ENCODE peak calls at places on chromosomes 13 and 19, in six cellular contexts. P is lower leg skin, F is right lobe of liver, U is A549, D is suprapubic skin, R is esophagus squamous epithelium. C is an unnamed sample.

GRCh38 chr19:15180451-15181390 is 20.1 kb downstream of the NOTCH3 start:
- DNase-seq in R (no peak), U (no peak), F (no peak), D (no peak), P (no peak), C (no peak)

GRCh38 chr19:42295831-42296525 is 6.0 kb upstream of the PRR19 start:
- DNase-seq in P (peak), R (no peak), F (peak), D (peak), U (peak), C (peak)

GRCh38 chr13:106566682-106567420 is 1.1 kb downstream of the ARGLU1 start:
- DNase-seq in F (peak), P (peak), U (peak), D (no peak), R (peak), C (peak)

GRCh38 chr19:43525836-43526771 is 897 bp downstream of the ETHE1 start:
- DNase-seq in U (no peak), F (no peak), D (no peak), R (no peak), P (no peak), C (no peak)

GRCh38 chr13:102944821-102945220 is 99.0 kb downstream of the ERCC5 start:
- DNase-seq in F (no peak), D (no peak), R (no peak), U (no peak), P (no peak), C (no peak)

GRCh38 chr19:1076951-1077350 is 10.0 kb downstream of the ARHGAP45 start:
- DNase-seq in U (no peak), P (peak), D (peak), R (peak), F (peak), C (no peak)

GRCh38 chr19:4557971-4558941 is 1.2 kb downstream of the SEMA6B start:
- DNase-seq in P (no peak), F (no peak), D (no peak), R (no peak), U (no peak), C (no peak)

GRCh38 chr19:13637664-13638063 is 126.7 kb upstream of the MRI1 start:
- DNase-seq in U (no peak), P (no peak), D (no peak), F (no peak), R (no peak), C (no peak)

GRCh38 chr13:75938811-75939525 is 302.8 kb downstream of the LMO7 start:
- DNase-seq in D (no peak), U (no peak), R (no peak), P (no peak), F (no peak), C (no peak)

GRCh38 chr13:46728777-46729176 is 68.2 kb downstream of the ESD start:
- DNase-seq in U (peak), F (no peak), D (no peak), P (no peak), R (no peak), C (no peak)

GRCh38 chr19:50332264-50333038 is 3.3 kb upstream of the KCNC3 start:
- DNase-seq in F (peak), P (no peak), U (no peak), D (no peak), R (no peak), C (no peak)

GRCh38 chr19:347946-348861 is 3.6 kb upstream of the MIER2 start:
- DNase-seq in U (no peak), P (no peak), D (peak), R (no peak), F (no peak), C (no peak)

GRCh38 chr13:95641291-95641811 is 3.2 kb downstream of the DZIP1 start:
- DNase-seq in D (no peak), F (no peak), P (no peak), U (no peak), R (no peak), C (no peak)

GRCh38 chr13:97212540-97213146 is 9.5 kb upstream of the MBNL2 start:
- DNase-seq in D (no peak), P (no peak), R (no peak), U (peak), F (no peak), C (peak)

GRCh38 chr19:10766049-10766623 is 48.3 kb downstream of the DNM2 start:
- DNase-seq in U (no peak), P (no peak), R (no peak), F (no peak), D (no peak), C (no peak)

GRCh38 chr13:21671793-21672680 is 1.2 kb downstream of the FGF9 start:
- DNase-seq in F (no peak), R (no peak), P (no peak), U (no peak), D (no peak), C (no peak)

GRCh38 chr13:93418398-93418797 is 191.8 kb downstream of the GPC6 start:
- DNase-seq in P (no peak), U (no peak), F (no peak), R (no peak), D (no peak), C (no peak)

GRCh38 chr13:105634059-105634458 is 901.4 kb downstream of the EFNB2 start:
- DNase-seq in P (no peak), D (no peak), R (no peak), U (no peak), F (no peak), C (no peak)

GRCh38 chr13:33031277-33031676 is 15.1 kb downstream of the KL start:
- DNase-seq in P (no peak), F (no peak), U (no peak), D (no peak), R (no peak), C (no peak)

GRCh38 chr19:56983804-56984203 is 136.0 kb upstream of the USP29 start:
- DNase-seq in U (no peak), F (no peak), D (no peak), P (no peak), R (no peak), C (no peak)

GRCh38 chr19:11530432-11530831 is 1.5 kb upstream of the ECSIT start:
- DNase-seq in R (no peak), P (peak), D (peak), F (peak), U (peak), C (peak)

DNA sequence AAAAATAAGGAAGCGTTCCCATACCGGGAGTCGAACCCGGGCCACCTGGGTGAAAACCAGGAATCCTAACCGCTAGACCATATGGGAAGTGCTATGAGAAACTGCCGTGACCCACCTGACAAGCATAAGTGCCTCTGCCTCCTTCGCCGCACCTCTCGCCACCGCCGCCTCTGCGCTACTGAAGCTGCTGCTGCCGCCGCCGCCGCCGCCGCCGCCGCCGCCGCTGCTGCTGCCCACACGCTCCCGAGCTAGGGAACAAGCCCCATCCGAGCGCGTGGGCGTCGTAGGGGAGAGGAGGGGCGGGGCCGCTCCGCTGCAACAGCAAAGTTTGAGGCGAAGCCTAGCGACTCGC is 610 bp upstream of the WBP4 start:
- DNase-seq in F (peak), P (peak), D (peak), U (peak), R (peak), C (no peak)
- TF ChIP-seq POLR2A in F (no peak), P (no peak), D (no peak), U (peak), R (no peak), C (peak)

GRCh38 chr19:35756373-35757230 is at the start of gene HSPB6:
- DNase-seq in F (peak), D (peak), U (no peak), R (no peak), P (no peak), C (no peak)

GRCh38 chr19:35755160-35755549 is 1.7 kb downstream of the HSPB6 start:
- DNase-seq in P (no peak), R (no peak), D (no peak), F (no peak), U (no peak), C (no peak)

GRCh38 chr19:35755550-35756371 is 1.1 kb downstream of the HSPB6 start:
- DNase-seq in R (no peak), U (no peak), F (peak), D (peak), P (peak), C (no peak)

GRCh38 chr19:35757749-35758608 is at the start of gene PROSER3:
- DNase-seq in D (peak), R (peak), P (peak), U (peak), F (peak), C (peak)

GRCh38 chr19:35757231-35757748 is 461 bp upstream of the HSPB6 start:
- DNase-seq in F (peak), R (no peak), P (peak), D (peak), U (peak), C (peak)
- TF ChIP-seq POLR2A in F (no peak), R (no peak), P (no peak), D (no peak), U (no peak), C (peak)

DNA sequence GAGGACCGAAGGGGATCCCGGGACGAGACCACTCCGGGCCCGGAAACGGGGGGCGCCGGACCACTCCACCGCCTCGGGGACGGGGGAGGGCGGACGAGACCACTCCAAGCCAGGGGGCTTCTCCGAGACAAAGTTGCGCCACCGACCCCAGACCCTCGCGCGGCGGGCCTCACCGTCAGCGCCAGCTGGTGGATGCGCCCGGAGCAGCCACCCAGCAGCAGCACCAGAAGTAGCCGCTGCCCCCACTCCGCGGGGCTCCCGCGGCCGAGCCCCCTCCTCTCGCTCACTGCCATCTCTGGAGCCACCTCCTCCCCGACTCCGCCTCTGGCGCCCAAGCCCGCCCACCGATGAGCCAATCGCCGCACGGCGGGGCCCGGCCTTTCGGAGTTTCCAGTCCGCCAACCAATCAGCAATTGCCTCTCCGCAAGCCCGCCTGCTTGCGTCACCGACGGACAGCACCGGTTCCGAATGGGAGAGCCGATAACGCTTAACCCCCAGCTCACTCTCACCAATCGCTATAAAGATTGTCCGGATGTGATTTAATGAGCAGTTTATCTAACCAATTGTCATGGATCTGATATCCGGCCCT is at the start of gene GPR108:
- DNase-seq in D (peak), R (peak), U (peak), P (peak), F (peak), C (peak)
- TF ChIP-seq POLR2A in D (no peak), R (peak), U (no peak), P (no peak), F (peak), C (no peak)

GRCh38 chr19:39825093-39825463 is 8.9 kb downstream of the DYRK1B start:
- DNase-seq in R (no peak), F (no peak), D (no peak), P (no peak), U (no peak), C (no peak)

GRCh38 chr19:39823693-39824092 is 10.3 kb downstream of the DYRK1B start:
- DNase-seq in P (no peak), D (no peak), R (no peak), U (no peak), F (no peak), C (no peak)

GRCh38 chr19:39826311-39826945 is 7.5 kb downstream of the DYRK1B start:
- DNase-seq in D (no peak), R (no peak), F (no peak), U (no peak), P (no peak), C (no peak)

GRCh38 chr19:39825531-39826076 is 8.4 kb downstream of the DYRK1B start:
- DNase-seq in U (no peak), R (no peak), P (no peak), D (no peak), F (no peak), C (no peak)

GRCh38 chr19:39824143-39825092 is 9.5 kb downstream of the DYRK1B start:
- DNase-seq in D (peak), F (peak), R (peak), P (peak), U (no peak), C (peak)
- TF ChIP-seq POLR2A in D (no peak), F (peak), R (peak), P (no peak), U (no peak), C (peak)

DNA sequence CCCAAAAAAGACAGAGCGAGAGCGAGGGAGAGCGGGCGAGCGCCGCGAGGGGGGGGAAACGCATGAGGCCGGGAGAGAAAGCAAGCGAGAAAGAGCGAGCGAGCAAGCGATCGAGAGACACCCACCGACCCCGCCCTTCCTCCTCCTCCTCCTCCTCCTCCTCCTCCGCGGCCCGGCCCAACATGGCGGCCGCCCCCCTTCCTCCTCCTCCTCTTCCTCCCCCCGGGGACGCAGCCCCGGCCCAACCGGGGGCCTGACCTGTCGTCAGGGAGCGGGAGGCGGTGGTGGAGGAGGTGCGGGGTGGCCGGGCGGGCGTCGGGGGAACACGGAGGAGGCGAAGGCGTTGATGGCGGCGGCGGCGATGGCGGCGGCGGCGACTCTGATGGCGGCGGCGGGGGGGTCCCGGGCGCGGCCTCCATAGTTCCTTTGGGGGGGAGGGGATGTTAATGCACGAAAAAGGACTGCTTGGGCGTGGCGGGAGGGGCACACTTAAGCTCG is 1.4 kb downstream of the ZC3H4 start:
- DNase-seq in F (peak), D (peak), U (peak), P (peak), R (peak), C (peak)
- TF ChIP-seq POLR2A in F (peak), D (no peak), U (peak), P (no peak), R (no peak), C (peak)

GRCh38 chr19:40286235-40286530 is 1.0 kb upstream of the AKT2 start:
- DNase-seq in P (no peak), U (no peak), D (no peak), F (no peak), R (no peak), C (no peak)

GRCh38 chr19:40283414-40284250 is 1.5 kb downstream of the AKT2 start:
- DNase-seq in U (no peak), P (no peak), F (peak), R (no peak), D (no peak), C (no peak)

GRCh38 chr19:40285353-40286234 is 449 bp upstream of the AKT2 start:
- DNase-seq in U (peak), P (peak), F (peak), R (peak), D (peak), C (peak)

GRCh38 chr19:40284251-40284500 is 969 bp downstream of the AKT2 start:
- DNase-seq in U (no peak), R (no peak), P (no peak), D (no peak), F (no peak), C (no peak)

DNA sequence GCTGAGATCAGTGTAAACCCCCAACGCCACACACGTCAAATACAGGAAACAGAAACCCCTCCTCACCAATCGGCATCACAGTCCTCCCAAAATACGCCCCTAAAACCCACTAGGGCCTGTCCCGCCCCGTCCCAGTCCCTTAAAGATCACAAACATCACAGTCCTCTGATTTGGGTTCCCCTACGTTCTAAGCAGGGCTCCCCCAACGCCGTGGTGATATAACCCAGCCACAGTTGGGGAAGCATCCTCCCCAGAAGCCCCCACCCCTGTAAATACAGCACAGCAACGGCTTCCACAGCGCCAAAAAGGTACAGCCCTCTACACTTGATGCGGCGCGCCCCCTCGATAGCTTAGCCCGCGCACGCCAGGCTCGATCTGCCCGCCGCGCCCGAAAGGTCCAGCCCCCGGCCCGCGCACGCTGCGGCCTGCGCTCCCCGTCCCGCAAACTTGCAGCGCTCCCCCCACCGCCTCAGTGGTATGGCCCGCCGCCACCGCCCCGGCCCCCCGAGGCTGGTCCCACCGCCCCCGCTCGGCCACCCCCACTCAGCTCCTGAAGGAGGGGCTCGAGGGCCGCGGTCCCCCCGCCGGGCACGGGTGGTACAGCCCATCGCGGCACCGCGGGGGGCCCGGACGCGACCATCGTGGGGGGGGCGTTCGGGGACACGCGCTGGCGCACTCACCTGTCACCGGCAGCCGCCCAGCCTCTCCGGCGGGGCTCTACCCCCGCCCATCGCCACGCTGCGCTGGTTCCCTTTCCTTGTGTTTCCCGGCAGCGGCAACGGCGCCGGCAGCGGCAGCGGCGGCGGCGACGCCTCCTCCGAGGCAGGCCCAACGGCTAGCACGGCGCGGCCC is at the start of gene AKT2:
- DNase-seq in P (no peak), F (no peak), R (no peak), D (peak), U (peak), C (peak)
- TF ChIP-seq POLR2A in P (no peak), F (no peak), R (no peak), D (no peak), U (no peak), C (peak)

DNA sequence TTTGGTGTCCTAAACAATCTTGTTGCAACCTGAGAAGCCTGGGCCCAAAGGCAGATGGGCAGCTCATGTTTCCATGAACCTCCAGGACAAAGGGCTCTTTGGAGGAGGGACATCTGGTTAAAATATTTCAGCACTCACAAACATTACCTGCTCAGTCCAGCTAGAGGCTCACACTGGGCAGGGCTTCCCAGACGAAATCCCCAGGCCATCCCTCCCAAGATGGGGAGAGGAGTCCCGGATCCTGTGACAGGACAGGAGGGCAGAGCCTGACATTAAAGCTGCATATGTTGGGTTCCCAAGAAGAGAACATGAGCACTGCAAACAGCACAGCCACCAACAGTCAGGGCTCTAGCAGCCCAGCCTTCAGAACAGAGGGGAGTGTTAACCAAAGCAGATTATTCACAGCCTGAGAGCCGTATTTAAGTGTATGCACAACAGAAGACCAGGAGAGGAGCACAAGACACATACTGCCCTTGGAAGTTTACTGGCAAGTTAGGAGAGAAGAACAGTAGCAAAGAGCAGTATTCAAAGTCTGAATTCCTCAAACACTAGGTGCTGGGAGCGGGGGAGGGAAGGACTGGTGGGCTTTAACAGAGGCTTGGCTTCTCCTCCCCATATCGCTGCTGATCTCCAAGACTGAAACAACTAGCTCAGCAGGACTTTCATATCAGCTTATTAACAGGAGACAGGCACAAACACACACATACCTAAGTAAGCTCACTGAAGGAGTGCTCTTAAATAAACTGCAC is 12.4 kb downstream of the ATP7B start:
- DNase-seq in R (no peak), F (no peak), D (no peak), U (no peak), P (no peak), C (no peak)
- TF ChIP-seq POLR2A in R (no peak), F (peak), D (no peak), U (no peak), P (no peak), C (no peak)

C was measured in H54.